ENCODE peak calls at places on chromosomes 1 and 21, in nine cellular contexts. I, P, H, N, T, Y, G, O and D are unnamed samples. For H3K4me1, the result is how much of the 10 kb centered on the place peaks cover.

GRCh38 chr1:234602334-234603220 is 7.4 kb downstream of the IRF2BP2 start:
- DNase-seq in I (peak), P (peak), H (no peak), N (no peak), T (no peak), Y (no peak), G (peak), O (no peak), D (peak)

GRCh38 chr1:179761296-179761695 is 18.2 kb downstream of the FAM163A start:
- DNase-seq in I (no peak), P (no peak), H (no peak), N (no peak), T (no peak), Y (no peak), G (no peak), O (no peak), D (no peak)

GRCh38 chr1:35923841-35924240 is 7.1 kb upstream of the AGO3 start:
- DNase-seq in I (no peak), P (no peak), H (no peak), N (no peak), T (no peak), Y (no peak), G (no peak), O (no peak), D (no peak)

GRCh38 chr1:27876341-27877114 is 4.2 kb downstream of the THEMIS2 start:
- DNase-seq in I (no peak), P (no peak), H (no peak), N (no peak), T (no peak), Y (peak), G (no peak), O (no peak), D (no peak)

GRCh38 chr1:170697338-170697715 is 33.4 kb downstream of the PRRX1 start:
- DNase-seq in I (no peak), P (no peak), H (no peak), N (no peak), T (no peak), Y (no peak), G (no peak), O (no peak), D (no peak)

GRCh38 chr21:37915941-37916794 is at the start of gene KCNJ6:
- DNase-seq in I (peak), P (no peak), H (no peak), N (no peak), T (no peak), Y (no peak), G (peak), O (peak), D (no peak)

GRCh38 chr1:211639500-211640361 is 35.7 kb downstream of the NEK2 start:
- DNase-seq in I (peak), P (peak), H (no peak), N (peak), T (no peak), Y (no peak), G (no peak), O (no peak), D (no peak)

GRCh38 chr1:99979071-99979470 is 9.3 kb downstream of the SLC35A3 start:
- DNase-seq in I (no peak), P (no peak), H (no peak), N (no peak), T (no peak), Y (no peak), G (no peak), O (no peak), D (no peak)

GRCh38 chr1:24544239-24544638 is 11.6 kb upstream of the NCMAP start:
- DNase-seq in I (no peak), P (peak), H (no peak), N (no peak), T (no peak), Y (no peak), G (no peak), O (no peak), D (no peak)

GRCh38 chr1:54126271-54126815 is 26.5 kb downstream of the CDCP2 start:
- DNase-seq in I (no peak), P (no peak), H (no peak), N (no peak), T (no peak), Y (no peak), G (no peak), O (no peak), D (no peak)

GRCh38 chr1:212179394-212180076 is 105.7 kb upstream of the PPP2R5A start:
- DNase-seq in I (peak), P (peak), H (no peak), N (no peak), T (no peak), Y (no peak), G (peak), O (no peak), D (no peak)

GRCh38 chr1:245128381-245128780 is 26.4 kb upstream of the KIF26B start:
- DNase-seq in I (no peak), P (no peak), H (no peak), N (no peak), T (no peak), Y (no peak), G (no peak), O (no peak), D (no peak)

GRCh38 chr1:15352122-15352957 is 57.3 kb upstream of the EFHD2 start:
- DNase-seq in I (peak), P (peak), H (peak), N (no peak), T (peak), Y (peak), G (peak), O (no peak), D (peak)

GRCh38 chr1:223233410-223234163 is 90.5 kb upstream of the TLR5 start:
- DNase-seq in I (peak), P (peak), H (no peak), N (no peak), T (no peak), Y (no peak), G (peak), O (no peak), D (no peak)

GRCh38 chr1:206734499-206735142 is 36.0 kb upstream of the IL19 start:
- DNase-seq in I (peak), P (peak), H (peak), N (no peak), T (peak), Y (peak), G (peak), O (no peak), D (peak)

GRCh38 chr1:230977781-230978490 is 725 bp downstream of the TTC13 start:
- DNase-seq in I (peak), P (peak), H (peak), N (no peak), T (peak), Y (peak), G (peak), O (peak), D (peak)

GRCh38 chr1:93842750-93843500 is 36.1 kb downstream of the DNTTIP2 start:
- DNase-seq in I (peak), P (peak), H (no peak), N (no peak), T (no peak), Y (no peak), G (no peak), O (no peak), D (no peak)

GRCh38 chr21:33657124-33657842 is 15.0 kb downstream of the ITSN1 start:
- DNase-seq in I (no peak), P (no peak), H (no peak), N (no peak), T (no peak), Y (no peak), G (no peak), O (no peak), D (no peak)

GRCh38 chr1:226019550-226019949 is 20.4 kb upstream of the SDE2 start:
- DNase-seq in I (no peak), P (no peak), H (no peak), N (no peak), T (no peak), Y (no peak), G (no peak), O (no peak), D (no peak)

GRCh38 chr1:150528196-150528595 is 12.6 kb downstream of the FALEC start:
- DNase-seq in I (peak), P (peak), H (no peak), N (no peak), T (no peak), Y (no peak), G (no peak), O (no peak), D (no peak)

DNA sequence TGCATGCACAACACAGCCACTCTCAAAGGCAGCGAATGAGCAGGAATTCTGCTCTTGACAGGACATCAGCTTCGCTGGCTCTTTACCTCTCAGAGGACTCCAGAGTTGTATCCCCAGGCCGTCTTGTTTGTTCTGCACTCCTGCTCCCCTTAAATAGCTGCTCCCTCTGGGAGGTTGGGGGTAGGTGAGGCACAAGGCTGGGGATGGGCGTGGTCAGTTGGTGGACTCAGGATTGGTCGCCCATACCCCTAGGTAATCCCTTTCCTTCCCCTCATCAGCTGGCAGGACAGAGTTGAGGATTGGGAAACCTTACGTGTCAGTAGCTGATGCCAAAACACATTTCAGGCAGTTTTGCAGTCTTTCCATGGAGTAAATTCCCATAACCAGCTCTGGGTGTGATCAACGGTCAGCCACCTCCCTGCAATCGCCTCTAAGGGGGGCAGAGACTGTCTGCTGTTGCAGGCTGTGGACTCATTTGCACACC is at the start of gene PLA2G2A:
- DNase-seq in I (peak), P (no peak), H (no peak), N (peak), T (no peak), Y (no peak), G (no peak), O (no peak), D (no peak)
- H3K4me3 ChIP-seq in I (no peak), P (no peak), H (no peak), N (no peak), T (no peak), Y (no peak), G (no peak), O (no peak), D (no peak)

GRCh38 chr1:26471498-26472329 is 526 bp upstream of the HMGN2 start:
- DNase-seq in I (peak), P (peak), H (peak), N (peak), T (peak), Y (peak), G (peak), O (peak), D (no peak)
- H3K27ac ChIP-seq in I (peak), P (peak), H (peak), N (peak), T (peak), Y (no peak), G (peak), O (peak), D (peak)

GRCh38 chr1:64894438-64895196 is 71.7 kb downstream of the JAK1 start:
- DNase-seq in I (no peak), P (peak), H (no peak), N (no peak), T (no peak), Y (no peak), G (peak), O (no peak), D (no peak)
- H3K4me1 ChIP-seq in I (under half), P (under half), H (half or more), N (under half), T (under half), Y (half or more), G (half or more), O (half or more), D (half or more)

DNA sequence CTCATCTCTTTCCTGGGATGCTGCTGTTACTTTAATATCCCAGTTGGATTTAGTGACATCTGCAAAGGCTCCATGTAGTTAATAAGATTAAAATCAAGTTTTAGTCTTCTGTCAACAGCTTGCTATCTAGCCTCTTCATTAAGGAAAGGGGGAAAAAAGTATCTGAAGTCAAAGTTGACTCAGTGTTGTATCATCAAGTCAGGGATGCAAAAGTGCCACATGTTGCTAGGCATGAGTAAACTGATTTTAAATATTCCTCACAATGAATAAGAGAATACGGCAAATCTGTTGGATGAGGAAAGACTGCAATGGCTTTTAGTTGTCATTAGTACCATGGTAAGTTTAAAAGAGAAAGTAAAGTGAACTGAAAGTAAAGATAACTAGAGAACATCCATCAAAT is 383.2 kb upstream of the ZRANB2 start:
- DNase-seq in I (peak), P (no peak), H (no peak), N (no peak), T (no peak), Y (no peak), G (no peak), O (no peak), D (no peak)
- H3K4me3 ChIP-seq in I (peak), P (no peak), H (no peak), N (no peak), T (no peak), Y (no peak), G (no peak), O (no peak), D (no peak)

GRCh38 chr1:39238476-39238875 is 34.0 kb downstream of the MACF1 start:
- DNase-seq in I (peak), P (peak), H (no peak), N (no peak), T (no peak), Y (no peak), G (peak), O (no peak), D (no peak)
- H3K27ac ChIP-seq in I (peak), P (no peak), H (no peak), N (peak), T (peak), Y (no peak), G (no peak), O (peak), D (peak)

GRCh38 chr1:31934251-31934650 is 3.9 kb downstream of the PTP4A2 start:
- DNase-seq in I (no peak), P (no peak), H (no peak), N (no peak), T (no peak), Y (no peak), G (no peak), O (no peak), D (no peak)

GRCh38 chr1:31932491-31933316 is 5.5 kb downstream of the PTP4A2 start:
- DNase-seq in I (peak), P (peak), H (no peak), N (no peak), T (peak), Y (no peak), G (no peak), O (no peak), D (no peak)

GRCh38 chr1:31934706-31935629 is 3.2 kb downstream of the PTP4A2 start:
- DNase-seq in I (peak), P (peak), H (no peak), N (no peak), T (peak), Y (no peak), G (peak), O (no peak), D (peak)

GRCh38 chr1:31930827-31931226 is 7.3 kb downstream of the PTP4A2 start:
- DNase-seq in I (no peak), P (no peak), H (no peak), N (no peak), T (no peak), Y (no peak), G (no peak), O (no peak), D (no peak)

DNA sequence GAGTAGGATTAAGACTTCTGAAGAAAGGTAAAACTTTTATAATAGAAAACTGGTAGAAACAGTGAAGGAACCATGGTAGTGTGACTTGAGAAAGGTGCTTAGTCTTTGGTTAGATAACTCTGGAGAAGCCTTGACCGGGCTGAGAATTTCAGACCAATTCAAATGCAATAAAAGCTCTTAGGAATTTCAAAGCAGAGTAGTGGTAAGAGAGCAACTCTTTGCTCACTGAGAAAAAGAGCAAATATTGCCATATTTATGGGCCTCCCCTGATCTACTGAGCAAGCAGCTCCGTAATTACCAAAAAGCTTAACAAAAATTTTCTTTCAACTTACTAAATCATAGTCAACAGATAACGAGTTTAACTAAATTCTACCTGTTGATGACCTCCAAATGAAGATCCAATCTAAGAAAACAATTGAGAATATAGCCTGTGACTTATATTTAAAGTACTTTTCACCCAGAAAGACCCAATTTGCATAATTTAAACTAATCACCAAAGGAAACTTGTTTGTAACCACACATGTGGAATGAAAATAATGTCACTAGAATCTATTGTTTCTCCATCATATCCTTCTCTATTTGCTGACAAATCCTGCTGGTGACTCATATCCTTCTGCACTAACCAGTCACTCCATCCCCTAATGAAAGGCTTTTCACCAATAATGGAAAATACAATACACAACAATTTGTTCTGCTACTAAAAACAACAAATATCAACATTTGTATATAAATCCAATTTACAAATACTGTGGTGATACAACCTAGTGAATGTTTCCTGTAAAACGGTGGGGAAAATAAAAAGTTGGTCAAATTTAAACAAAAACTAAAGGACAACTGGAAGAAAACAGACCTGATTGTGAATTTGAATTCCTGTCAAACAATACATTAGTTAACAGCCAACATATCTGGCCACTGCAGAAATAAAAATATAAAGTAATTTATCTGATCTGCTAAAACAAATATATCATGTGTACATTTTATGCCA is 6.6 kb downstream of the PTP4A2 start:
- DNase-seq in I (peak), P (peak), H (no peak), N (no peak), T (no peak), Y (no peak), G (peak), O (no peak), D (no peak)
- H3K4me1 ChIP-seq in I (half or more), P (half or more), H (half or more), N (under half), T (half or more), Y (half or more), G (half or more), O (half or more), D (half or more)

DNA sequence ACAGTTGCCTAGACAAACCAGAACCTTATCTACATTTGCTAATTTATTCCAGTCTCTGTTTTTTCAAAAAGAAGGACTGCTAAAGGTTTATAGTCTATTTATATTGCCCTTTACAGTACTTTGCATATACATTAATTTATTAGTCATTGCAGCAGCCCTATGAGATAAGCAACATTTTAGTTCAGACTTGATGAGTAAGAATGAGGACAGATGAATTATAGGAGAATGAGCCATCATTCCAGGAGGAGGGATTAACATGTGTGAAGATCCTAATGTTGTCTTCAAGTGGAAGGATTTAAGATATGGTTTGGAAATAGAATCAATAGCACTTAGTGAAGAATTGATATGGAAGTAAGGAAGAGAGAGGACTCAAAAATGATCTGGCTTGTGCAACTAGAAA is 152.5 kb downstream of the KCTD3 start:
- DNase-seq in I (peak), P (peak), H (no peak), N (no peak), T (no peak), Y (no peak), G (no peak), O (no peak), D (no peak)
- H3K4me3 ChIP-seq in I (no peak), P (no peak), H (no peak), N (no peak), T (no peak), Y (no peak), G (no peak), O (no peak), D (no peak)